ENCODE peak calls at places on chromosome 1, in ten cellular contexts. H is activated CD4-positive, alpha-beta memory T cell treated with anti-CD3 and anti-CD28 coated beads for 36 hours; Q is HCT116; I is hepatic stellate cell; M is colonic mucosa; E is LNCaP clone FGC; G is right cardiac atrium; F is HEK293T; T is cardiac fibroblast; J is effector memory CD8-positive, alpha-beta T cell. Z is an unnamed sample.

GRCh38 chr1:1041092-1041503 is 21.2 kb downstream of the AGRN start:
- DNase-seq in E (no peak), J (no peak), G (peak), H (no peak), T (no peak), I (no peak), F (no peak), M (no peak), Q (no peak), Z (no peak)

GRCh38 chr1:93816970-93817738 is 61.9 kb downstream of the DNTTIP2 start:
- DNase-seq in H (no peak), J (no peak), T (peak), Q (no peak), G (no peak), E (no peak), F (no peak), M (no peak), I (peak), Z (peak)

GRCh38 chr1:186819140-186819539 is 9.6 kb upstream of the PLA2G4A start:
- DNase-seq in F (no peak), G (no peak), T (peak), H (no peak), I (peak), M (no peak), J (no peak), Q (no peak), E (no peak), Z (no peak)

GRCh38 chr1:223233410-223234163 is 90.5 kb upstream of the TLR5 start:
- DNase-seq in F (no peak), G (no peak), M (no peak), I (peak), H (peak), Q (peak), E (no peak), T (peak), J (no peak), Z (no peak)

GRCh38 chr1:33818071-33818470 is 45.8 kb upstream of the HMGB4 start:
- DNase-seq in Q (no peak), H (no peak), J (no peak), I (no peak), E (no peak), T (no peak), F (no peak), G (no peak), M (no peak), Z (peak)

GRCh38 chr1:65066766-65067490 is 81.1 kb upstream of the AK4 start:
- DNase-seq in J (peak), E (peak), H (peak), F (peak), I (peak), M (peak), Q (peak), G (peak), T (peak), Z (peak)

GRCh38 chr1:30519201-30519763 is 204.1 kb downstream of the MATN1 start:
- DNase-seq in T (no peak), I (no peak), M (no peak), H (no peak), E (no peak), J (no peak), Q (no peak), G (no peak), F (no peak), Z (no peak)

GRCh38 chr1:53295746-53296722 is 31.8 kb downstream of the LRP8 start:
- DNase-seq in M (peak), J (no peak), I (no peak), H (peak), Q (no peak), F (no peak), G (no peak), T (peak), E (peak), Z (peak)

GRCh38 chr1:61956774-61957173 is 214.5 kb downstream of the PATJ start:
- DNase-seq in I (no peak), F (no peak), H (no peak), M (no peak), E (no peak), G (no peak), Q (no peak), T (no peak), J (no peak), Z (no peak)

GRCh38 chr1:42937141-42937696 is 21.4 kb downstream of the SLC2A1 start:
- DNase-seq in M (peak), H (peak), T (peak), F (no peak), G (no peak), I (no peak), Q (no peak), J (no peak), E (no peak), Z (peak)

GRCh38 chr1:181623850-181624249 is 140.5 kb downstream of the CACNA1E start:
- DNase-seq in I (no peak), J (no peak), E (no peak), G (no peak), T (no peak), M (no peak), Q (no peak), H (no peak), F (no peak), Z (no peak)

GRCh38 chr1:46585312-46585711 is 18.8 kb downstream of the MKNK1 start:
- DNase-seq in M (no peak), Q (no peak), G (no peak), T (no peak), H (no peak), F (no peak), J (no peak), E (no peak), I (no peak), Z (no peak)

GRCh38 chr1:211639500-211640361 is 35.7 kb downstream of the NEK2 start:
- DNase-seq in I (peak), H (no peak), M (no peak), J (no peak), Q (no peak), T (peak), F (no peak), G (no peak), E (no peak), Z (no peak)

GRCh38 chr1:201471772-201472171 is 2.8 kb upstream of the PHLDA3 start:
- DNase-seq in E (no peak), H (no peak), I (peak), Q (no peak), T (peak), M (no peak), J (no peak), G (peak), F (no peak), Z (no peak)

GRCh38 chr1:53134961-53135734 is 7.3 kb downstream of the SLC1A7 start:
- DNase-seq in H (no peak), J (no peak), F (no peak), I (peak), T (peak), G (peak), M (peak), E (no peak), Q (no peak), Z (no peak)

GRCh38 chr1:170145691-170146676 is at the start of gene NTMT2:
- DNase-seq in T (no peak), Q (no peak), G (peak), H (no peak), J (no peak), E (no peak), I (no peak), F (no peak), M (no peak), Z (peak)

GRCh38 chr1:206540044-206540758 is 32.9 kb downstream of the RASSF5 start:
- DNase-seq in J (no peak), Q (no peak), M (peak), H (no peak), E (peak), G (peak), T (peak), F (no peak), I (no peak), Z (no peak)

GRCh38 chr1:40313329-40313957 is 3.6 kb downstream of the COL9A2 start:
- DNase-seq in E (no peak), I (peak), F (peak), J (no peak), T (peak), H (no peak), G (no peak), Q (no peak), M (no peak), Z (no peak)